ENCODE peak calls at places on chromosome 4, in nine cellular contexts. I is GM20000, R is ureter, C is cardiac muscle cell, M is cardiac fibroblast, L is COLO829, E is PC-9, P is amygdala, K is NCI-H510A treated with DMSO at 0.1 percent for 48 hours. F is an unnamed sample.

GRCh38 chr4:165175879-165176278 is 31.5 kb upstream of the KLHL2 start:
- DNase-seq in I (no peak), R (no peak), C (no peak), M (no peak), L (peak), E (no peak), P (no peak), K (no peak), F (no peak)

GRCh38 chr4:140924761-140925392 is 168.7 kb upstream of the TBC1D9 start:
- DNase-seq in I (no peak), R (no peak), C (no peak), M (no peak), L (no peak), E (no peak), P (no peak), K (no peak), F (no peak)

GRCh38 chr4:108166038-108166437 is 2.7 kb downstream of the LEF1 start:
- DNase-seq in I (no peak), R (no peak), C (no peak), M (no peak), L (no peak), E (no peak), P (no peak), K (no peak), F (no peak)

GRCh38 chr4:168724960-168725359 is 228.1 kb downstream of the PALLD start:
- DNase-seq in I (no peak), R (no peak), C (peak), M (peak), L (no peak), E (no peak), P (no peak), K (no peak), F (no peak)

GRCh38 chr4:55396305-55397023 is 707 bp downstream of the TMEM165 start:
- DNase-seq in I (peak), R (peak), C (peak), M (peak), L (no peak), E (no peak), P (peak), K (peak), F (peak)

GRCh38 chr4:113278324-113278934 is 229.0 kb downstream of the ANK2 start:
- DNase-seq in I (peak), R (peak), C (peak), M (peak), L (peak), E (no peak), P (peak), K (peak), F (peak)

GRCh38 chr4:176191974-176192373 is 3.4 kb downstream of the SPATA4 start:
- DNase-seq in I (no peak), R (no peak), C (no peak), M (no peak), L (no peak), E (no peak), P (no peak), K (peak), F (no peak)

GRCh38 chr4:73573794-73574528 is 46.3 kb downstream of the RASSF6 start:
- DNase-seq in I (peak), R (peak), C (peak), M (peak), L (peak), E (no peak), P (peak), K (peak), F (peak)

GRCh38 chr4:64584981-64585557 is 175.8 kb upstream of the TECRL start:
- DNase-seq in I (peak), R (no peak), C (peak), M (peak), L (peak), E (no peak), P (no peak), K (peak), F (peak)

GRCh38 chr4:98474408-98474844 is 184.0 kb downstream of the TSPAN5 start:
- DNase-seq in I (no peak), R (no peak), C (peak), M (peak), L (no peak), E (peak), P (no peak), K (no peak), F (no peak)

GRCh38 chr4:81130569-81130968 is 84.5 kb downstream of the PRKG2 start:
- DNase-seq in I (no peak), R (no peak), C (no peak), M (no peak), L (no peak), E (no peak), P (no peak), K (peak), F (no peak)

GRCh38 chr4:4711902-4712301 is 147.6 kb upstream of the MSX1 start:
- DNase-seq in I (no peak), R (no peak), C (no peak), M (no peak), L (no peak), E (peak), P (no peak), K (no peak), F (no peak)